ENCODE peak calls at places on chromosomes 6 and 20, in four cellular contexts. M is fibroblast of mammary gland; K is stomach; X is naive thymus-derived CD8-positive, alpha-beta T cell. J is an unnamed sample.

GRCh38 chr20:36493013-36493800 is 48.1 kb upstream of the MYL9 start:
- DNase-seq in M (no peak), K (no peak), X (no peak), J (no peak)

GRCh38 chr6:14622135-14622534 is 504.6 kb downstream of the CD83 start:
- DNase-seq in M (no peak), X (no peak), K (peak; percentile 76), J (no peak)

GRCh38 chr6:68559052-68559451 is 76.0 kb upstream of the ADGRB3 start:
- DNase-seq in X (no peak), M (no peak), K (no peak), J (no peak)

GRCh38 chr6:168217880-168218537 is 101.6 kb downstream of the DACT2 start:
- DNase-seq in K (no peak), M (no peak), X (no peak), J (no peak)

GRCh38 chr20:9889270-9889981 is 50.5 kb upstream of the PAK5 start:
- DNase-seq in K (no peak), X (no peak), M (no peak), J (no peak)

GRCh38 chr6:25844518-25844917 is 12.7 kb upstream of the SLC17A1 start:
- DNase-seq in M (no peak), X (no peak), K (no peak), J (no peak)

GRCh38 chr6:45808917-45809316 is 206.7 kb downstream of the CLIC5 start:
- DNase-seq in K (no peak), X (no peak), M (no peak), J (no peak)

GRCh38 chr20:19709635-19710335 is 48.3 kb upstream of the RIN2 start:
- DNase-seq in M (no peak), X (no peak), K (no peak), J (no peak)

GRCh38 chr20:13874269-13875158 is 89.7 kb downstream of the NDUFAF5 start:
- DNase-seq in K (no peak), X (no peak), M (no peak), J (no peak)

GRCh38 chr6:42764883-42765653 is 16.8 kb upstream of the BICRAL start:
- DNase-seq in K (no peak), M (no peak), X (no peak), J (no peak)

GRCh38 chr6:114272582-114272981 is 70.2 kb downstream of the HS3ST5 start:
- DNase-seq in K (no peak), M (no peak), X (no peak), J (no peak)

GRCh38 chr6:147268254-147268653 is 64.0 kb downstream of the STXBP5 start:
- DNase-seq in M (peak; percentile 56), K (no peak), X (no peak), J (no peak)

GRCh38 chr6:118372413-118372812 is 175.7 kb upstream of the PLN start:
- DNase-seq in K (no peak), X (no peak), M (peak; percentile 75), J (no peak)

GRCh38 chr6:106540907-106541306 is 88.4 kb downstream of the RTN4IP1 start:
- DNase-seq in M (peak; percentile 42), K (no peak), X (no peak), J (no peak)

GRCh38 chr20:47164076-47164634 is 192.3 kb downstream of the ZMYND8 start:
- DNase-seq in X (no peak), M (no peak), K (no peak), J (no peak)

GRCh38 chr6:140202964-140203363 is 828.5 kb upstream of the CITED2 start:
- DNase-seq in X (no peak), K (no peak), M (no peak), J (no peak)

GRCh38 chr6:37882724-37883413 is 63.3 kb downstream of the ZFAND3 start:
- DNase-seq in X (no peak), M (peak; percentile 60), K (no peak), J (no peak)

GRCh38 chr20:64148581-64148980 is 15.7 kb upstream of the MYT1 start:
- DNase-seq in X (no peak), M (no peak), K (no peak), J (no peak)

GRCh38 chr6:130697661-130698535 is 129.3 kb upstream of the SMLR1 start:
- DNase-seq in X (peak; percentile 18), M (peak; percentile 70), K (peak; percentile 40), J (no peak)

GRCh38 chr20:21019468-21019830 is 86.7 kb downstream of the LINC00237 start:
- DNase-seq in K (no peak), M (no peak), X (no peak), J (no peak)

GRCh38 chr6:163612200-163612599 is 197.7 kb downstream of the QKI start:
- DNase-seq in M (no peak), K (no peak), X (no peak), J (no peak)

GRCh38 chr20:49450281-49450707 is 32.2 kb downstream of the KCNB1 start:
- DNase-seq in M (no peak), K (no peak), X (no peak), J (no peak)

GRCh38 chr20:61731363-61732181 is 334.1 kb downstream of the TAF4 start:
- DNase-seq in M (peak; percentile 46), X (no peak), K (no peak), J (no peak)

GRCh38 chr6:15763827-15764226 is 101.0 kb upstream of the DTNBP1 start:
- DNase-seq in X (no peak), M (peak; percentile 73), K (no peak), J (peak; percentile 25)

GRCh38 chr20:63152322-63153253 is 63.3 kb downstream of the YTHDF1 start:
- DNase-seq in K (no peak), X (no peak), M (no peak), J (no peak)

GRCh38 chr6:69795469-69796080 is 1.2 kb downstream of the LMBRD1 start:
- DNase-seq in M (no peak), X (no peak), K (no peak), J (no peak)

GRCh38 chr6:112665815-112666214 is 318.7 kb downstream of the RFPL4B start:
- DNase-seq in X (no peak), K (no peak), M (peak; percentile 75), J (no peak)

GRCh38 chr20:5039255-5039657 is 37.9 kb upstream of the SLC23A2 start:
- DNase-seq in X (no peak), K (no peak), M (no peak), J (no peak)

GRCh38 chr20:650954-651353 is 2.0 kb downstream of the SRXN1 start:
- DNase-seq in X (no peak), K (no peak), M (peak; percentile 52), J (no peak)

GRCh38 chr20:61135966-61136365 is 116.1 kb upstream of the CDH4 start:
- DNase-seq in M (no peak), X (no peak), K (no peak), J (no peak)

GRCh38 chr20:10696650-10697049 is 22.9 kb upstream of the JAG1 start:
- DNase-seq in X (no peak), K (no peak), M (no peak), J (peak; percentile 64)

GRCh38 chr6:7178280-7178679 is 70.5 kb downstream of the RREB1 start:
- DNase-seq in K (no peak), X (no peak), M (no peak), J (no peak)

GRCh38 chr20:324177-325042 is 942 bp upstream of the SOX12 start:
- DNase-seq in X (peak; percentile 79), K (peak; percentile 94), M (peak; percentile 76), J (peak; percentile 96)

GRCh38 chr6:53250761-53251672 is 97.7 kb downstream of the ELOVL5 start:
- DNase-seq in X (no peak), K (no peak), M (peak; percentile 62), J (no peak)

J was measured in pancreas.